ENCODE peak calls at places on chromosomes 6 and 20, in six cellular contexts. M is neuronal stem cell, H is IMR-90, T is mesenchymal stem cell, Z is trophoblast cell, V is H1. J is an unnamed sample. For H3K4me1, the result is how much of the 10 kb centered on the place peaks cover.

GRCh38 chr20:23826541-23827018 is at the start of gene CST2:
- DNase-seq in M (no peak), H (no peak), T (peak), Z (no peak), V (no peak), J (peak)

GRCh38 chr6:27332692-27333641 is 20.9 kb upstream of the POM121L2 start:
- DNase-seq in M (peak), H (peak), T (peak), Z (peak), V (peak), J (peak)

GRCh38 chr20:43584448-43585138 is 6.1 kb upstream of the IFT52 start:
- DNase-seq in M (no peak), H (peak), T (peak), Z (peak), V (no peak), J (no peak)

GRCh38 chr6:35148167-35148741 is 7.1 kb upstream of the TCP11 start:
- DNase-seq in M (peak), H (peak), T (peak), Z (no peak), V (peak), J (peak)

GRCh38 chr6:138422861-138423260 is 18.8 kb downstream of the HEBP2 start:
- DNase-seq in M (no peak), H (no peak), T (peak), Z (no peak), V (no peak), J (no peak)

GRCh38 chr6:161414800-161415199 is 140.9 kb upstream of the AGPAT4 start:
- DNase-seq in M (no peak), H (no peak), T (no peak), Z (no peak), V (no peak), J (no peak)

GRCh38 chr6:69366831-69367230 is 430.0 kb downstream of the LMBRD1 start:
- DNase-seq in M (no peak), H (no peak), T (no peak), Z (no peak), V (no peak), J (no peak)

GRCh38 chr6:115570326-115570725 is 490.4 kb downstream of the FRK start:
- DNase-seq in M (no peak), H (peak), T (peak), Z (no peak), V (no peak), J (no peak)

GRCh38 chr6:2361195-2361594 is 115.8 kb upstream of the GMDS start:
- DNase-seq in M (no peak), H (no peak), T (no peak), Z (no peak), V (no peak), J (no peak)

GRCh38 chr6:78607188-78607587 is 260.2 kb upstream of the IRAK1BP1 start:
- DNase-seq in M (no peak), H (peak), T (peak), Z (no peak), V (no peak), J (no peak)

GRCh38 chr6:169223006-169223405 is 30.6 kb downstream of the THBS2 start:
- DNase-seq in M (no peak), H (no peak), T (no peak), Z (no peak), V (no peak), J (no peak)

GRCh38 chr6:122580731-122581130 is 29.5 kb upstream of the PKIB start:
- DNase-seq in M (no peak), H (no peak), T (peak), Z (peak), V (no peak), J (no peak)

GRCh38 chr6:106692112-106692822 is 62.9 kb downstream of the QRSL1 start:
- DNase-seq in M (peak), H (peak), T (peak), Z (no peak), V (no peak), J (peak)

DNA sequence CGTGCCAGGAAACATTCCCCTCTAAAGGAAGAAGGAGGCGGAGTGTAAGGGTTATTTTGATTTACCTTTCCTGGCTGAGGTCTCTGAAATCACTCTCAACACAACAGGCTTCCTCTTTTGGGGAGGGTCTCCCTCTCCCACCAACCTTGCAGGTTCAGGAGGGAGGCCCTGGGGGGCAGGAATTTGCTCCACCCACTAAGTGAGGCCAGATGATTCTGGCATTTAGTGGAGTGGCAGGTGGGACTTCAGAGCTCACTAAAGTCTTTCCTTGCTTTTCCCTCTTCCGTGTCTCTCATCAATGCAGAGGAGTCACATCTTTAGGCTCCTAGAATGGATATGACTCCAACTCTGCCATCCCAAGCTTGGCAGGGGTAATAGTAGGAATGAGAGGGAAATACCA is 168.7 kb downstream of the BCAS1 start:
- DNase-seq in M (no peak), H (no peak), T (no peak), Z (no peak), V (no peak), J (no peak)
- H3K4me1 ChIP-seq in M (under half), H (under half), T (under half), Z (under half), V (under half), J (under half)

DNA sequence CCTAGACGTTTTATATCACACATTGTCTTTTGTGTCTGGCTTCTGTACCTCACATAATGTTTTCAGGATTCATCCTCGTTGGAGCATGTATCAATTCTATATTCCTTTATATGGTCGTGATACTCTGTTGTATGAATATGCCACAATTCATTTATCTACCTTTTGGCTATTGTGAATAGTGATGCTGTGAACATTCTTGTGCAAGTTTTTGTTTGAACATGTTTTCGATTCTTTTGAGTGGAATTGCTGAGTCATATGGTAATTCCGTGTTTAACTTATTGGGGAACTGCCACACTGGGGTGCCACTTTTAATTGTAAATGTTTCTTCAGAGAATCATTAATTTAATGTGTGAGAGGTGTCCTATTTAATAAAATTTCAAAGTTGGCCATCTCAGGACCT is 101.2 kb downstream of the SLC35B3 start:
- DNase-seq in M (no peak), H (no peak), T (no peak), Z (no peak), V (no peak), J (no peak)
- H3K14ac ChIP-seq in M (no peak), H (no peak), T (no peak), Z (no peak), V (no peak), J (no peak)

GRCh38 chr6:65064844-65065243 is 642.2 kb downstream of the EYS start:
- DNase-seq in M (no peak), H (no peak), T (no peak), Z (no peak), V (no peak), J (no peak)
- H3K4me1 ChIP-seq in M (under half), H (under half), T (under half), Z (under half), V (under half), J (under half)

GRCh38 chr6:31719001-31719400 is 2.5 kb downstream of the LY6G6C start:
- DNase-seq in M (no peak), H (no peak), T (no peak), Z (no peak), V (no peak), J (no peak)

GRCh38 chr6:31720196-31720770 is 1.3 kb downstream of the LY6G6C start:
- DNase-seq in M (no peak), H (no peak), T (no peak), Z (peak), V (no peak), J (no peak)

GRCh38 chr6:31715022-31715683 is at the start of gene LY6G6D:
- DNase-seq in M (no peak), H (no peak), T (no peak), Z (no peak), V (no peak), J (peak)

GRCh38 chr6:31717499-31718222 is 2.5 kb downstream of the LY6G6D start:
- DNase-seq in M (no peak), H (no peak), T (no peak), Z (peak), V (no peak), J (peak)

DNA sequence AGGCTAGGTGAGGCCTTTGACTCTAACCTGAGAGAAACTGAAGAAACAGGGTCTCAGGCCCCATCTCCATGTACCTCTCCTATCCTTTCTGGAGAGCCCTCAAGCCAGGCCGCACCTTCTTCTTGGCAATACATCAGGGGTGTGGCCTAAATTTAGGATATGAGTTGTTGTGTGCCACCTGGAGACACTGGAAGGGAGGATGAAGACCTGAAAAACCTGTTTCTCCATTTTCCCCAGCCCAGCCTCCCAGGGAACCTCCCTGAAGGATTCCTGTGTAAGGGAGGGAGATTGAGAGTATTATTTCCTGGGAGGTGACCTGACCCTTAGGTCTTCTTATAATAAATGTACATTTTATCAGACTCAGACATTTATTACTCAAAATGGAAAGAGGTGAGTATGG is 3.1 kb downstream of the LY6G6D start:
- DNase-seq in M (no peak), H (no peak), T (no peak), Z (peak), V (no peak), J (peak)
- H3K14ac ChIP-seq in M (no peak), H (no peak), T (no peak), Z (no peak), V (no peak), J (no peak)

DNA sequence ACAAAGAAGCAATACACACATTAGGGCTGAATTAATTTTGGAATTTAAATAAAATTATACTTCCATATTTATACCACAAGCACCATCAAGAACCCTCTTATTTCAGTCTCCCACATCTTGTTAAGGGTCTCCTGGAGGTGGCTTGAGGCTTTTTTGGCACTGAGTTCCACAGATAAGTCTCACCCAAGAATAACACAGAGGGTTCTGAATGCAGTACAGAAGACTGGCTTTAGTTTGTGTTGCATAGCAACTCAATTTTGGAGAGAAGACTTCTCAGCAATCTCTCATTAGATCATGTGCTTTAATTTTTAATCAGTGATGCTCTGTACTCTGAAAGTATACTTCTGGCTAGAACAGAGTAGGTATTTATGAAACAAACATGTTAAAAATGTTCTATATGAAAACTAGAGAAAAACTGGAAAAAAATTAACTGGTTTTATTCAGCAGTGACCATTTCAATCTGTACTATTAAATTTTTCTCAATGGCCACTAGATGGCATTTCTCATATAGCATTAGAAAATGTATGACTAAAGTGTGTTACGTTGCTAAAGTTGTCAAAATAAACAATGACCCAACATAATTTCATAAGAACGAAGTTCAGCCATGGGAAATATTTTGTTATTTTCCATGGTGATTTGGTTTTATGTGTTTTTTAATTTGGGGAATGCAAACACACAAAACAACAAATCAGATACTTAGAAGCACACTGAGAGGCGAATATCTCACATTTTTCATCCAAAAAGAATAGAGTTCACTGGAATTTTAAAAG is 32.7 kb upstream of the MAP7 start:
- DNase-seq in M (no peak), H (peak), T (peak), Z (peak), V (no peak), J (no peak)
- H3K4me1 ChIP-seq in M (under half), H (under half), T (under half), Z (under half), V (under half), J (under half)